ENCODE peak calls at places on chromosomes 3 and 15, in nine cellular contexts. C is HCT116, U is pancreas, L is cardiac muscle cell, Y is thyroid gland, J is transverse colon, X is H9, O is sigmoid colon, P is OCI-LY7. E is an unnamed sample. For H3K4me1, the result is how much of the 10 kb centered on the place peaks cover.

GRCh38 chr3:25033407-25034029 is 394.5 kb upstream of the RARB start:
- DNase-seq in U (peak), X (peak), P (peak), J (peak), C (peak), O (no peak), Y (peak), L (peak), E (peak)

GRCh38 chr3:133944641-133945441 is 49.2 kb upstream of the RAB6B start:
- DNase-seq in C (no peak), P (no peak), O (peak), J (no peak), L (no peak), U (no peak), Y (no peak), X (no peak), E (peak)

GRCh38 chr15:52680756-52681155 is 1.6 kb upstream of the ATOSA start:
- DNase-seq in U (no peak), L (no peak), O (no peak), Y (no peak), J (no peak), X (no peak), P (peak), C (no peak), E (no peak)

GRCh38 chr15:69869881-69870465 is 227.7 kb downstream of the TLE3 start:
- DNase-seq in U (no peak), L (no peak), O (no peak), P (no peak), J (no peak), X (no peak), C (no peak), Y (no peak), E (no peak)

GRCh38 chr3:124234852-124235252 is 242.9 kb upstream of the ROPN1 start:
- DNase-seq in J (no peak), L (no peak), U (no peak), C (no peak), X (no peak), O (no peak), P (no peak), Y (no peak), E (no peak)

GRCh38 chr15:66698318-66698961 is 3.6 kb upstream of the SMAD6 start:
- DNase-seq in P (peak), O (peak), Y (peak), L (peak), U (peak), J (peak), C (peak), X (peak), E (peak)

GRCh38 chr15:99438691-99439523 is 126.9 kb upstream of the MEF2A start:
- DNase-seq in P (no peak), X (peak), J (peak), C (no peak), O (peak), Y (no peak), L (no peak), U (no peak), E (no peak)

GRCh38 chr15:78397382-78397781 is 40.6 kb upstream of the IREB2 start:
- DNase-seq in Y (no peak), U (no peak), X (no peak), O (no peak), C (no peak), L (no peak), P (no peak), J (no peak), E (no peak)

GRCh38 chr3:177777699-177778098 is 580.4 kb upstream of the TBL1XR1 start:
- DNase-seq in C (peak), Y (peak), L (peak), X (peak), U (peak), P (peak), O (no peak), J (peak), E (peak)

GRCh38 chr3:24475945-24476344 is 18.7 kb downstream of the THRB start:
- DNase-seq in X (no peak), L (no peak), J (no peak), P (no peak), U (no peak), C (no peak), O (no peak), Y (no peak), E (no peak)

DNA sequence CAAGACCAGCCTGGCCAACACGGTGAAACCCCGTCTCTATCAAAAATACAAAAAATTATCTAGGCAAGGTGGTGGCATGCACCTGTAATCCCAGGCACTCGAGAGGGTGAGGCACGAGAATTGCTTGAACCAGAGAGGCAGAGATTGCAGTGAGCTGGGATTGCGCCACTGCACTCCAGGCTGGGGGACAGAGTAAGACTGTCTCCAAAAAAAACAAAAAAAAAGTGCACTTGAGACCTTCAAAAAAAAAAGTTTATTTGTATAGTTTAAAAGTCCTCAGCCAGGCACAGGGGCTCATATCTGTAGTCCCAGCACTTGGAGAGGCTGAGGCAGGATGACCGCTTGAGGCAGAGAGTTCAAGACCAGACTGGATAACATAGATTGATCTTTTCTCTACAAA is 2.1 kb downstream of the PBRM1 start:
- DNase-seq in L (no peak), O (no peak), Y (peak), C (no peak), U (no peak), J (no peak), X (no peak), P (no peak), E (peak)
- H3K4me1 ChIP-seq in L (under half), O (under half), Y (under half), C (under half), U (under half), J (under half), X (under half), P (under half), E (under half)

GRCh38 chr3:152768478-152768877 is 66.5 kb upstream of the P2RY1 start:
- DNase-seq in L (no peak), J (peak), C (no peak), O (no peak), P (no peak), U (no peak), X (no peak), Y (no peak), E (no peak)
- H3K27ac ChIP-seq in L (no peak), J (no peak), C (no peak), O (no peak), P (no peak), U (no peak), X (no peak), Y (no peak), E (no peak)

GRCh38 chr15:68638953-68639500 is 60.2 kb downstream of the CORO2B start:
- DNase-seq in L (no peak), P (no peak), Y (no peak), X (no peak), C (no peak), O (peak), J (no peak), U (no peak), E (no peak)
- H3K4me1 ChIP-seq in L (under half), P (half or more), Y (under half), X (under half), C (half or more), O (under half), J (under half), U (under half), E (under half)

GRCh38 chr3:172082820-172083513 is 43.6 kb downstream of the FNDC3B start:
- DNase-seq in Y (no peak), P (no peak), O (no peak), U (no peak), C (no peak), X (no peak), L (no peak), J (no peak), E (no peak)
- H3K27ac ChIP-seq in Y (peak), P (no peak), O (peak), U (peak), C (no peak), X (no peak), L (peak), J (peak), E (peak)

GRCh38 chr3:72395654-72396415 is 452.4 kb downstream of the SHQ1 start:
- DNase-seq in O (no peak), L (no peak), Y (no peak), C (no peak), X (no peak), U (no peak), J (no peak), P (no peak), E (no peak)

GRCh38 chr3:72398781-72399180 is 449.5 kb downstream of the SHQ1 start:
- DNase-seq in U (no peak), X (no peak), P (no peak), L (no peak), Y (no peak), O (no peak), J (no peak), C (no peak), E (no peak)

GRCh38 chr3:72397586-72397985 is 450.7 kb downstream of the SHQ1 start:
- DNase-seq in U (no peak), P (no peak), C (no peak), J (no peak), O (no peak), L (peak), X (no peak), Y (no peak), E (no peak)

GRCh38 chr3:72393455-72393854 is 454.8 kb downstream of the SHQ1 start:
- DNase-seq in J (no peak), O (no peak), Y (no peak), C (no peak), U (no peak), P (no peak), X (no peak), L (no peak), E (no peak)

DNA sequence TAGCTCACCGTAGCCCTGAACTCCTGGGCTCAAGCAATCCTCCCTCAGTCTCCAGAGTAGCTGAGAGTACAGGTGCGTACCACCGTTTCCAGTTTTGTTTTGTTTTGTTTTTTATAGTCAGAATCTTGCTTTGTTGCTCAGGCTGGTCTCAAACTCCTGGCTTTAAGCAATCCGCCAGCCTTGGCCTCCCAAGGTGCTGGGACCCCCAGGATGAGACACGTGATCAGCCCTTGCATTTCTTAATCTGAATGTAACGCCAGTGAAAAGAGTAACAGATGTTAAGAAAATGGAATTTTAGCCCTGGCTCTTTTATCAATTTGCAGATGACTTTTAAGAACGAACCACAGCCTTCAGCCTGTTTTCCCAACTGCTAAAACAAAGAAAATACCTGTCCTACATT is 451.3 kb downstream of the SHQ1 start:
- DNase-seq in X (no peak), P (no peak), J (no peak), U (no peak), C (no peak), O (no peak), Y (no peak), L (no peak), E (no peak)
- H3K4me1 ChIP-seq in X (under half), P (under half), J (under half), U (under half), C (under half), O (under half), Y (under half), L (under half), E (under half)

DNA sequence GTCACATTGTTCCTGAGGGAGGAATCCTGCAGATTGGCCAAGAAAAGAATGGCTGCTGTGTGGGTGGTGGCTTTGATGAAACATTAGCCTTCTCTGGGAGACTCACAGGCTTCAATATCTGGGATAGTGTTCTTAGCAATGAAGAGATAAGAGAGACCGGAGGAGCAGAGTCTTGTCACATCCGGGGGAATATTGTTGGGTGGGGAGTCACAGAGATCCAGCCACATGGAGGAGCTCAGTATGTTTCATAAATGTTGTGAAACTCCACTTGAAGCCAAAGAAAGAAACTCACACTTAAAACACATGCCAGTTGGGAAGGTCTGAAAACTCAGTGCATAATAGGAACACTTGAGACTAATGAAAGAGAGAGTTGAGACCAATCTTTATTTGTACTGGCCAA is 6.1 kb downstream of the PTX3 start:
- DNase-seq in J (no peak), C (no peak), X (no peak), Y (peak), L (no peak), P (no peak), O (no peak), U (no peak), E (no peak)
- H3K27ac ChIP-seq in J (no peak), C (no peak), X (no peak), Y (no peak), L (no peak), P (no peak), O (no peak), U (no peak), E (peak)

E was measured in lung.